ENCODE peak calls at places on chromosomes 13 and 19, in eight cellular contexts. O, V, L, T, U, C, X and B are unnamed samples.

GRCh38 chr13:22717036-22717435 is 463.7 kb upstream of the SGCG start:
- DNase-seq in O (no peak), V (no peak), L (no peak), T (no peak), U (no peak), C (no peak), X (no peak), B (no peak)

GRCh38 chr13:76836311-76836710 is 49.9 kb downstream of the KCTD12 start:
- DNase-seq in O (no peak), V (no peak), L (no peak), T (no peak), U (no peak), C (no peak), X (no peak), B (no peak)

GRCh38 chr19:10872551-10873107 is 1.3 kb downstream of the CARM1 start:
- DNase-seq in O (peak), V (no peak), L (no peak), T (no peak), U (no peak), C (no peak), X (no peak), B (no peak)

GRCh38 chr13:97238432-97238831 is 16.3 kb downstream of the MBNL2 start:
- DNase-seq in O (no peak), V (no peak), L (no peak), T (no peak), U (no peak), C (no peak), X (no peak), B (no peak)

GRCh38 chr13:32838985-32839384 is 177.2 kb upstream of the KL start:
- DNase-seq in O (no peak), V (no peak), L (no peak), T (no peak), U (no peak), C (no peak), X (no peak), B (no peak)

GRCh38 chr19:48424694-48425219 is 21.0 kb upstream of the GRWD1 start:
- DNase-seq in O (peak), V (peak), L (peak), T (no peak), U (no peak), C (peak), X (no peak), B (no peak)

GRCh38 chr19:3065675-3066357 is 3.5 kb upstream of the TLE5 start:
- DNase-seq in O (peak), V (no peak), L (no peak), T (no peak), U (no peak), C (no peak), X (no peak), B (peak)

GRCh38 chr13:51785592-51786424 is 18.2 kb downstream of the DHRS12 start:
- DNase-seq in O (peak), V (no peak), L (peak), T (no peak), U (no peak), C (no peak), X (peak), B (peak)

GRCh38 chr13:31756346-31756745 is 17.0 kb downstream of the RXFP2 start:
- DNase-seq in O (peak), V (no peak), L (peak), T (peak), U (peak), C (peak), X (no peak), B (no peak)

GRCh38 chr13:26971990-26972888 is 199.4 kb downstream of the USP12 start:
- DNase-seq in O (no peak), V (peak), L (no peak), T (no peak), U (no peak), C (peak), X (no peak), B (no peak)

GRCh38 chr19:46585539-46585938 is 15.6 kb upstream of the CALM3 start:
- DNase-seq in O (no peak), V (no peak), L (no peak), T (no peak), U (no peak), C (no peak), X (no peak), B (no peak)

GRCh38 chr13:75864718-75865117 is 228.6 kb downstream of the LMO7 start:
- DNase-seq in O (no peak), V (no peak), L (no peak), T (no peak), U (peak), C (no peak), X (no peak), B (no peak)

GRCh38 chr19:50743537-50743936 is 20.4 kb downstream of the CLEC11A start:
- DNase-seq in O (no peak), V (no peak), L (no peak), T (no peak), U (no peak), C (no peak), X (no peak), B (no peak)

GRCh38 chr13:78147905-78148304 is 229.3 kb upstream of the EDNRB start:
- DNase-seq in O (no peak), V (no peak), L (peak), T (peak), U (peak), C (peak), X (no peak), B (no peak)

GRCh38 chr19:3095375-3096191 is 1.4 kb downstream of the GNA11 start:
- DNase-seq in O (peak), V (peak), L (no peak), T (no peak), U (no peak), C (no peak), X (no peak), B (no peak)

GRCh38 chr13:63517376-63517775 is 2101.7 kb upstream of the PCDH20 start:
- DNase-seq in O (no peak), V (no peak), L (no peak), T (no peak), U (no peak), C (no peak), X (no peak), B (no peak)

GRCh38 chr19:15299568-15300409 is 32.5 kb downstream of the BRD4 start:
- DNase-seq in O (peak), V (no peak), L (peak), T (no peak), U (no peak), C (no peak), X (no peak), B (no peak)

GRCh38 chr19:7076151-7076550 is 6.6 kb downstream of the ZNF557 start:
- DNase-seq in O (no peak), V (no peak), L (no peak), T (no peak), U (no peak), C (no peak), X (no peak), B (no peak)